ENCODE peak calls at places on chromosomes 12 and 14, in five cellular contexts. I is vagina, Z is tibial artery, R is WERI-Rb-1, M is sigmoid colon. Y is an unnamed sample.
A peak's percentile ranks its signal among the peaks of the same experiment; 100 is the strongest.

GRCh38 chr12:84955298-84955697 is 42.7 kb upstream of the SLC6A15 start:
- DNase-seq in I (no peak), Z (no peak), R (no peak), M (no peak), Y (no peak)

GRCh38 chr12:50545213-50545612 is 40.4 kb downstream of the DIP2B start:
- DNase-seq in I (no peak), Z (no peak), R (no peak), M (no peak), Y (no peak)

GRCh38 chr12:109529618-109530300 is 43.5 kb downstream of the MMAB start:
- DNase-seq in I (no peak), Z (no peak), R (peak; percentile 87), M (no peak), Y (no peak)

GRCh38 chr14:68250950-68251765 is 431.6 kb downstream of the RAD51B start:
- DNase-seq in I (no peak), Z (no peak), R (no peak), M (no peak), Y (no peak)

GRCh38 chr14:51547260-51547659 is 104.5 kb upstream of the FRMD6 start:
- DNase-seq in I (no peak), Z (peak; percentile 74), R (no peak), M (peak; percentile 83), Y (peak; percentile 89)

GRCh38 chr12:4911316-4911994 is 1.8 kb downstream of the KCNA1 start:
- DNase-seq in I (no peak), Z (no peak), R (no peak), M (peak; percentile 67), Y (no peak)

GRCh38 chr14:70931008-70931407 is 23.7 kb downstream of the PCNX1 start:
- DNase-seq in I (no peak), Z (no peak), R (no peak), M (no peak), Y (no peak)

GRCh38 chr12:130714091-130714590 is 2.0 kb downstream of the RIMBP2 start:
- DNase-seq in I (no peak), Z (no peak), R (no peak), M (no peak), Y (no peak)

GRCh38 chr12:31019561-31020308 is 53.9 kb upstream of the DDX11 start:
- DNase-seq in I (no peak), Z (no peak), R (no peak), M (peak; percentile 27), Y (no peak)

GRCh38 chr12:114835031-114835430 is 151.1 kb upstream of the TBX3 start:
- DNase-seq in I (no peak), Z (no peak), R (no peak), M (no peak), Y (no peak)

GRCh38 chr14:44961151-44961729 is 507 bp downstream of the KLHL28 start:
- DNase-seq in I (no peak), Z (peak; percentile 71), R (peak; percentile 57), M (peak; percentile 82), Y (no peak)

GRCh38 chr12:76799362-76799761 is 35.4 kb downstream of the ZDHHC17 start:
- DNase-seq in I (no peak), Z (no peak), R (no peak), M (no peak), Y (no peak)

GRCh38 chr12:109833307-109834189 is at the start of gene TRPV4:
- DNase-seq in I (no peak), Z (no peak), R (no peak), M (no peak), Y (no peak)

GRCh38 chr12:46364777-46365580 is 7.6 kb downstream of the SLC38A2 start:
- DNase-seq in I (no peak), Z (no peak), R (no peak), M (peak; percentile 82), Y (no peak)

GRCh38 chr12:9364224-9365176 is 156.3 kb upstream of the PZP start:
- DNase-seq in I (no peak), Z (no peak), R (peak; percentile 12), M (no peak), Y (no peak)

GRCh38 chr12:52168019-52168717 is 23.6 kb downstream of the KRT80 start:
- DNase-seq in I (no peak), Z (no peak), R (no peak), M (no peak), Y (no peak)

GRCh38 chr12:93895096-93895460 is 217.9 kb downstream of the CRADD start:
- DNase-seq in I (no peak), Z (no peak), R (no peak), M (no peak), Y (no peak)

DNA sequence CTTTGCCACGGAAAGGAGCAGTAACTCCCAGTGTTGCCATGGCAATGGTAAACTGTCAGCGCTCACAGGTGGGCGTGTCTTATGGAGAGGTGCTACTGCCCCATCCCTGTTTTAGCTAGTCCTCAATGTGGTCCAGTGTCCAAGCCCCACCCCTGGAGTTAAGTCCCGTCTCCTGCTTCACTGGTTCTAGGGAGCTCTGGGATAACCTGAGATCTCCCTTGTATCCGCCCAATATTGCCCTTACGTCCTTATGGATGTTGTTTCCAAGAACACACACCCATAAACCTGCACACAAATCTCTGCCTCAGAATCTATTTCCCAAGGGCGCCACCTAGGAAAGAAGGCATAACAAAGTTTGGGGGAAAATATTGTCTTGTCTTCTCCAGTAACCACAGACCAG is 64.2 kb downstream of the SPRING1 start:
- DNase-seq in I (no peak), Z (no peak), R (no peak), M (no peak), Y (no peak)
- TF ChIP-seq CTCF in I (no peak), Z (no peak), R (no peak), M (no peak), Y (peak; percentile 25)

GRCh38 chr14:75513911-75514672 is 8.2 kb upstream of the BATF start:
- DNase-seq in I (no peak), Z (no peak), R (no peak), M (no peak), Y (no peak)

GRCh38 chr14:75514673-75515630 is 7.3 kb upstream of the BATF start:
- DNase-seq in I (no peak), Z (no peak), R (no peak), M (no peak), Y (no peak)

GRCh38 chr14:75518625-75519024 is 3.6 kb upstream of the BATF start:
- DNase-seq in I (no peak), Z (no peak), R (peak; percentile 26), M (no peak), Y (no peak)

GRCh38 chr14:75519394-75519793 is 2.9 kb upstream of the BATF start:
- DNase-seq in I (no peak), Z (no peak), R (no peak), M (no peak), Y (no peak)

DNA sequence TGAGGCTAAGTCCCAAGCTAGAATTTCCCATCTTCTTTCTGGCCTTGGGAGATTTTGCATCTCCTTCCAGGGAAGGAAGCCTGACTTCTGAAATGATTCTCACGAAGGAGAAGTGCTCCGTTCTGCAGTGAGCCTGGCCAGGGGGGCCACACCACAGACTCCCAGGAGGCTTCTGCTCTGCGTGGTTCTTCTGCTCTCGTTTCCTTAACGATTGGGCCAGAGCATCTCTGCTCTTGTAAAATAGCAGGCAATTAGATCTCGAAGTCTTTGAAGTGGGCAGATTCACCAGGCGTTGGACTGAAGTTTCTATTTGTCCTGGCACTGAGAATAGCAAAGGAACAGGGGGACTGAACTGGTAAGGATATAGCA is 6.7 kb upstream of the BATF start:
- DNase-seq in I (no peak), Z (no peak), R (no peak), M (no peak), Y (no peak)
- H3K4me3 ChIP-seq in I (peak overlapping the region; percentile 9), Z (peak overlapping the region; percentile 41), R (no peak overlapping the region), M (peak overlapping the region; percentile 43), Y (no peak overlapping the region)

GRCh38 chr12:80935076-80935475 is 2.7 kb downstream of the LIN7A start:
- DNase-seq in I (no peak), Z (no peak), R (no peak), M (no peak), Y (no peak)
- H3K27ac ChIP-seq in I (no peak overlapping the region), Z (no peak overlapping the region), R (peak overlapping the region; percentile 93), M (no peak overlapping the region), Y (no peak overlapping the region)

GRCh38 chr12:105927553-105927952 is 211.2 kb downstream of the NUAK1 start:
- DNase-seq in I (no peak), Z (no peak), R (no peak), M (no peak), Y (no peak)
- TF ChIP-seq CTCF in I (no peak), Z (no peak), R (no peak), M (no peak), Y (no peak)

GRCh38 chr14:37363661-37364060 is 165.9 kb downstream of the MIPOL1 start:
- DNase-seq in I (no peak), Z (no peak), R (no peak), M (no peak), Y (no peak)
- H3K4me3 ChIP-seq in I (no peak overlapping the region), Z (no peak overlapping the region), R (no peak overlapping the region), M (no peak overlapping the region), Y (no peak overlapping the region)

Y was measured in RWPE2.